ENCODE peak calls at places on chromosomes 4 and X, in seven cellular contexts. W, B, Y, Z, L, E and T are unnamed samples.

GRCh38 chr4:54237770-54238169 is 8.7 kb downstream of the PDGFRA start:
- DNase-seq in W (no peak), B (no peak), Y (no peak), Z (no peak), L (no peak), E (no peak), T (no peak)

GRCh38 chr4:8215001-8215427 is 15.9 kb downstream of the SH3TC1 start:
- DNase-seq in W (no peak), B (peak), Y (no peak), Z (peak), L (no peak), E (no peak), T (peak)

GRCh38 chrX:16103625-16104024 is 19.7 kb upstream of the GRPR start:
- DNase-seq in W (no peak), B (no peak), Y (no peak), Z (no peak), L (no peak), E (no peak), T (no peak)

GRCh38 chr4:95255396-95256107 is 293.2 kb downstream of the UNC5C start:
- DNase-seq in W (no peak), B (no peak), Y (peak), Z (peak), L (no peak), E (no peak), T (peak)

GRCh38 chrX:19824603-19825002 is 62.8 kb downstream of the SH3KBP1 start:
- DNase-seq in W (no peak), B (peak), Y (no peak), Z (peak), L (no peak), E (no peak), T (peak)

GRCh38 chr4:137677851-137678250 is 145.6 kb upstream of the PCDH18 start:
- DNase-seq in W (no peak), B (peak), Y (peak), Z (peak), L (no peak), E (no peak), T (peak)

GRCh38 chr4:184369871-184370270 is 104.5 kb downstream of the IRF2 start:
- DNase-seq in W (no peak), B (no peak), Y (no peak), Z (no peak), L (no peak), E (no peak), T (peak)

GRCh38 chr4:132642196-132642817 is 506.8 kb upstream of the PCDH10 start:
- DNase-seq in W (peak), B (peak), Y (peak), Z (peak), L (peak), E (peak), T (peak)

GRCh38 chr4:118285931-118286330 is 66.9 kb downstream of the PRSS12 start:
- DNase-seq in W (no peak), B (no peak), Y (no peak), Z (no peak), L (no peak), E (no peak), T (no peak)

GRCh38 chr4:153075836-153076235 is 128.4 kb upstream of the TRIM2 start:
- DNase-seq in W (no peak), B (no peak), Y (no peak), Z (no peak), L (no peak), E (no peak), T (no peak)

GRCh38 chr4:141853091-141853734 is 216.8 kb downstream of the IL15 start:
- DNase-seq in W (no peak), B (no peak), Y (peak), Z (peak), L (no peak), E (no peak), T (no peak)

GRCh38 chrX:150495496-150495895 is 72.9 kb upstream of the MTM1 start:
- DNase-seq in W (no peak), B (no peak), Y (no peak), Z (no peak), L (no peak), E (no peak), T (no peak)

GRCh38 chrX:13110427-13111324 is 66.3 kb upstream of the FAM9C start:
- DNase-seq in W (peak), B (peak), Y (peak), Z (peak), L (peak), E (no peak), T (peak)

GRCh38 chr4:117793786-117794369 is 240.4 kb upstream of the NDST3 start:
- DNase-seq in W (no peak), B (no peak), Y (no peak), Z (no peak), L (no peak), E (no peak), T (no peak)

GRCh38 chr4:102585329-102585728 is 84.2 kb downstream of the NFKB1 start:
- DNase-seq in W (no peak), B (no peak), Y (no peak), Z (no peak), L (no peak), E (no peak), T (no peak)

GRCh38 chr4:125432078-125432477 is 117.3 kb downstream of the FAT4 start:
- DNase-seq in W (no peak), B (no peak), Y (no peak), Z (peak), L (no peak), E (peak), T (peak)

GRCh38 chrX:136692271-136692670 is 44.3 kb downstream of the CD40LG start:
- DNase-seq in W (no peak), B (no peak), Y (peak), Z (no peak), L (no peak), E (no peak), T (peak)

GRCh38 chrX:115350696-115351408 is 61.3 kb downstream of the LUZP4 start:
- DNase-seq in W (no peak), B (peak), Y (no peak), Z (peak), L (no peak), E (no peak), T (no peak)

GRCh38 chr4:85860066-85860465 is 385.1 kb downstream of the ARHGAP24 start:
- DNase-seq in W (no peak), B (no peak), Y (peak), Z (peak), L (no peak), E (no peak), T (peak)

GRCh38 chr4:163404570-163404969 is 60.9 kb downstream of the NPY5R start:
- DNase-seq in W (no peak), B (no peak), Y (no peak), Z (no peak), L (no peak), E (no peak), T (peak)

GRCh38 chrX:71081348-71082148 is 13.4 kb upstream of the SNX12 start:
- DNase-seq in W (no peak), B (no peak), Y (peak), Z (peak), L (no peak), E (no peak), T (peak)

GRCh38 chrX:24925430-24925829 is 90.3 kb downstream of the ARX start:
- DNase-seq in W (no peak), B (no peak), Y (peak), Z (no peak), L (no peak), E (no peak), T (peak)

GRCh38 chr4:138242076-138242829 is at the start of gene SLC7A11:
- DNase-seq in W (peak), B (peak), Y (peak), Z (peak), L (peak), E (peak), T (peak)